ENCODE peak calls at places on chromosomes 2 and 18, in eight cellular contexts. M is CD8-positive, alpha-beta T cell; S is suprapubic skin; V is testis; H is endodermal cell; C is heart right ventricle; I is CD8-positive, alpha-beta memory T cell; Q is ovary. J is an unnamed sample.

GRCh38 chr2:45497355-45497754 is 113.7 kb downstream of the SRBD1 start:
- DNase-seq in Q (no peak), H (no peak), I (no peak), S (no peak), V (no peak), M (no peak), C (no peak), J (no peak)

GRCh38 chr2:86223098-86223681 is 23.9 kb downstream of the MRPL35 start:
- DNase-seq in S (no peak), I (no peak), H (peak; percentile 66), V (peak; percentile 91), Q (peak; percentile 72), M (no peak), C (peak; percentile 59), J (no peak)

GRCh38 chr2:237350070-237350469 is 63.9 kb downstream of the COL6A3 start:
- DNase-seq in I (no peak), M (no peak), Q (no peak), C (no peak), V (no peak), S (no peak), H (no peak), J (no peak)

GRCh38 chr2:584863-585823 is 92.1 kb downstream of the TMEM18 start:
- DNase-seq in C (no peak), M (peak; percentile 42), V (no peak), I (peak; percentile 59), H (peak; percentile 44), Q (no peak), S (no peak), J (peak; percentile 11)

GRCh38 chr2:14520385-14520945 is 112.1 kb upstream of the LRATD1 start:
- DNase-seq in M (no peak), C (no peak), Q (no peak), I (no peak), H (no peak), V (no peak), S (no peak), J (no peak)

GRCh38 chr2:130755234-130756040 is at the start of gene AMER3:
- DNase-seq in H (peak; percentile 91), Q (no peak), V (peak; percentile 49), I (no peak), S (no peak), C (no peak), M (no peak), J (no peak)

GRCh38 chr18:73235491-73235890 is 367.7 kb upstream of the NETO1 start:
- DNase-seq in H (no peak), Q (no peak), C (no peak), M (no peak), S (no peak), V (no peak), I (no peak), J (no peak)

GRCh38 chr2:148594216-148594615 is 50.3 kb upstream of the EPC2 start:
- DNase-seq in S (no peak), M (no peak), V (no peak), I (no peak), Q (no peak), H (no peak), C (no peak), J (no peak)

GRCh38 chr2:167069855-167070254 is 181.6 kb downstream of the XIRP2 start:
- DNase-seq in M (no peak), S (no peak), Q (no peak), V (no peak), I (no peak), C (no peak), H (no peak), J (no peak)

GRCh38 chr2:221758076-221758475 is 186.0 kb upstream of the EPHA4 start:
- DNase-seq in V (no peak), Q (no peak), M (no peak), I (no peak), S (no peak), H (no peak), C (no peak), J (no peak)

GRCh38 chr2:175275499-175275898 is 94.0 kb upstream of the ATP5MC3 start:
- DNase-seq in S (no peak), M (no peak), V (no peak), C (no peak), Q (no peak), I (no peak), H (no peak), J (no peak)

GRCh38 chr2:9226458-9227380 is 20.1 kb downstream of the ASAP2 start:
- DNase-seq in H (peak; percentile 66), I (no peak), C (no peak), M (no peak), V (no peak), S (no peak), Q (no peak), J (no peak)

GRCh38 chr2:37563375-37564011 is 107.9 kb downstream of the CDC42EP3 start:
- DNase-seq in C (no peak), I (no peak), H (no peak), V (no peak), Q (no peak), M (no peak), S (no peak), J (no peak)

GRCh38 chr2:168002021-168002553 is 245.3 kb downstream of the STK39 start:
- DNase-seq in M (no peak), S (no peak), C (no peak), H (no peak), V (no peak), I (no peak), Q (no peak), J (no peak)

GRCh38 chr2:9908639-9909038 is 42.9 kb upstream of the GRHL1 start:
- DNase-seq in Q (no peak), I (no peak), S (no peak), H (no peak), C (no peak), M (no peak), V (no peak), J (no peak)

GRCh38 chr18:23231340-23232021 is 96.2 kb downstream of the CABLES1 start:
- DNase-seq in C (peak; percentile 43), V (peak; percentile 46), S (peak; percentile 92), I (peak; percentile 63), M (peak; percentile 68), H (no peak), Q (no peak), J (peak; percentile 53)
- H3K27ac ChIP-seq in C (peak overlapping the region; percentile 74), V (no peak overlapping the region), S (peak overlapping the region; percentile 88), I (peak overlapping the region; percentile 2), M (peak overlapping the region; percentile 5), H (no peak overlapping the region), Q (no peak overlapping the region), J (no peak overlapping the region)

DNA sequence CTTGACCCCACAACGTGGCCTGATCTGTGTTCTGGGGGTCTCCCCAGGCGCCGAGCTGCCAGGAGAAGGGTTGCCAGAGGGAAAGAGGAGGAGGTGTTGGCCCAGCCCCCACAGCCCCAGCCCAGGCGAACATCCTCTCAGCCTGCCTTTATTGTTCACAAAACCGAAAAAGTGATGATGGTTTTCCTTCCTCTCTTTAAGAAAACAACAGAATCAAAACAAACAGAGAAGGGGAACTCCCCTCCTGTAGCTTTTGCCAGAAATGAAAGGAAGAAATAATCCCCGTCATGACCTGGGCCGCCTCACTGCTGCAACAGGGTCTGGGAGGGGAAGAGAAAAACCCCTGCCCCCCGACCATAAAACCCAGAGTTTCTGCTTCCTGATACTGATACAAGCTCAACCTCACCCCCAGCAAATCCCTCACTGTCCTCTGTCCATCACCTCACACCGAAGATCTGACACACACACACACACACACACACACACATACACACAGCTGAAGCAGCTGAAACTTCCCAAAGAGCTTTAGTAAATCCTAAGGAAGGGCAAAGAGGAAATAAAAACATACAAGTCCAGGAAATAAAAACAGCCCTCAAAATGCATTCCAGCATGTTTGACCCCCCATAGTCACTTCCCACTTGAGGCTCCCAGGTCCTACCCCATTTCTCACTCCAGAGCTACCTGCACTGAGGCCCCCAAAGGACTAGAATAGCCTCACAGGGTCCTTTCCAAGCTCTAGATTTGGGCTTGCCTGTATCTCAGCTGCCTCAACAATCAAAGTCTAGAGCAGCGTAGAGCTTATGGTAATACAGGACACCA is 51.8 kb downstream of the ZFP36L2 start:
- DNase-seq in S (no peak), M (peak; percentile 76), H (no peak), Q (no peak), C (peak; percentile 33), V (no peak), I (peak; percentile 90), J (peak; percentile 77)
- H3K27ac ChIP-seq in S (peak overlapping the region; percentile 35), M (peak overlapping the region; percentile 78), H (no peak overlapping the region), Q (no peak overlapping the region), C (peak overlapping the region; percentile 76), V (no peak overlapping the region), I (peak overlapping the region; percentile 85), J (peak overlapping the region; percentile 96)

DNA sequence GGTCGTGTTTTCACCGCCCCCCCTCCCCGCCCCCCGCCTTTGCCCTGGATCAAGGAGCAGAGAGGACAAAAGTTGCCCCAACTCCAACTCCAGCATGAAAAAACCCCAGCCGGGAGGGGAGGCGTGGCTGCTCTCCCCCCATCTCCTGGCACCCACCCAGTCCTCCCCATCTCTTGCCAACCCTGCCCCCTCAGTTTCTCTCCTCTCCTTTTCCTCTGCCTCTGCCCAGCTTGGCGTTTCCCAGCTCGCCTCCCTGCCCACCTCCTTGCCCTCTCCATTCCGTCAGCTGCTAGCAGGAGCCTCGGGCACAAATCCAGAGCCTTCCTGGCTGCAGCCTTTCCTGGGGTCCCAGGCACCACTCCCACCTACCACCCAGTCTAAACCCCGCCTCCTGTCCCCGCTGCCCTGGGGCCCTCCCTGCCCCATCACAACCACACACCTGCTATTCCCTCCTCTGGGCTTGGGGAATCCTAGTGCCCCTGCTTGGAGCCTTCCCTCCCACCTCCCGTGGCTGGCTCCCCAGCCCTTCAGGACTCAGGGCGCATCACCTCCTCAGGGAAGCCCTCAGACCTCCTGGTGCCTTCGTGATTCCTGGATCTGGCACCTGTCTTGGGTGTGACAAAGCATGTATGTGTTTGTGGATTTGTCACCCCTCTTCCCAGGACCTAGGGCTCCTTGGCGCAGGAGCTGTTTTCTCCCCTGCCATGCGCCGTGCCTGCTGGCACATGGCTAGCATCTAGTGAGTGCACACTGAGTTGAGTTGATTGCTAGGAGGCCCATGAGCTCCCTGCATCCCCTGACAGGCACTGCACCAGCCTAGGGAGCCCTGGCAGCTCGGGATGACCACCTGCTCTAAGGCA is 209.1 kb downstream of the TFCP2L1 start:
- DNase-seq in I (no peak), V (peak; percentile 38), S (no peak), C (no peak), M (no peak), Q (peak; percentile 79), H (peak; percentile 84), J (no peak)
- H3K27ac ChIP-seq in I (no peak overlapping the region), V (no peak overlapping the region), S (no peak overlapping the region), C (no peak overlapping the region), M (no peak overlapping the region), Q (peak overlapping the region; percentile 29), H (peak overlapping the region; percentile 72), J (no peak overlapping the region)

GRCh38 chr18:36337679-36338419 is 40.3 kb downstream of the FHOD3 start:
- DNase-seq in Q (no peak), C (no peak), V (no peak), H (no peak), M (no peak), I (no peak), S (no peak), J (no peak)
- H3K27ac ChIP-seq in Q (no peak overlapping the region), C (peak overlapping the region; percentile 57), V (no peak overlapping the region), H (no peak overlapping the region), M (no peak overlapping the region), I (no peak overlapping the region), S (no peak overlapping the region), J (no peak overlapping the region)

DNA sequence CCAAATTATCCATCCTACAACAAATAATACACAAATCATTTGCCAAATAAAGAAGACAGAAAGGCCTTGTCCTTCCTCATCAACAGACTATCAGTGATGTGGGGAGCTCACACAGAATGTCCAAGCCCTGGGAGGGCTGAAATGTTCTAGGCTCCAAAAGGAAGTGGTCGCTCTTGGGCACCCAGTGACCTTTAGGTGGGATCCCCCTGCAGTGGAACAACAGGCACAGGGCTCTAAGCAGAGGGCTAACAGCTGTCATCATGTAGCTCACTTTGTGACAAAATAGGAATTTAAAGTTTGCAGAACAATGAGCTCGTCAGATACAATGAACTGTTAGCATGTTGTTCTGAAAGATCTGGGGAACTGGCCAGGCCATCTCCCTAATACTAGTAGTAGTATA is 151.6 kb upstream of the MAP3K20 start:
- DNase-seq in C (no peak), V (no peak), I (no peak), H (no peak), Q (no peak), M (no peak), S (no peak), J (no peak)
- H3K27ac ChIP-seq in C (no peak overlapping the region), V (no peak overlapping the region), I (no peak overlapping the region), H (no peak overlapping the region), Q (no peak overlapping the region), M (no peak overlapping the region), S (no peak overlapping the region), J (no peak overlapping the region)

J was measured in CD4-positive, alpha-beta T cell.